ENCODE peak calls at places on chromosomes 7 and 10, in six cellular contexts. S, H, I, P, K and Q are unnamed samples.

GRCh38 chr7:101953248-101953819 is 135.9 kb downstream of the CUX1 start:
- DNase-seq in S (no peak), H (no peak), I (no peak), P (no peak), K (no peak), Q (peak; percentile 48)

GRCh38 chr7:158657189-158657746 is 47.3 kb downstream of the NCAPG2 start:
- DNase-seq in S (no peak), H (no peak), I (peak; percentile 40), P (no peak), K (no peak), Q (no peak)

GRCh38 chr7:28572321-28573058 is 160.2 kb downstream of the CREB5 start:
- DNase-seq in S (no peak), H (no peak), I (peak; percentile 78), P (no peak), K (peak; percentile 77), Q (no peak)

GRCh38 chr7:102874166-102874829 is 38.5 kb upstream of the LRRC17 start:
- DNase-seq in S (no peak), H (no peak), I (no peak), P (no peak), K (peak; percentile 78), Q (no peak)

GRCh38 chr7:1662767-1663166 is 7.3 kb upstream of the ELFN1 start:
- DNase-seq in S (no peak), H (no peak), I (no peak), P (no peak), K (no peak), Q (no peak)

GRCh38 chr10:71045188-71045841 is 156.9 kb upstream of the PCBD1 start:
- DNase-seq in S (no peak), H (peak; percentile 14), I (no peak), P (peak; percentile 44), K (no peak), Q (no peak)

GRCh38 chr7:50335795-50336754 is 31.6 kb downstream of the IKZF1 start:
- DNase-seq in S (no peak), H (peak; percentile 80), I (peak; percentile 87), P (peak; percentile 53), K (no peak), Q (peak; percentile 71)

GRCh38 chr10:8173866-8174243 is 119.4 kb downstream of the GATA3 start:
- DNase-seq in S (no peak), H (no peak), I (no peak), P (no peak), K (no peak), Q (no peak)

GRCh38 chr7:1954366-1955004 is 278.3 kb downstream of the MAD1L1 start:
- DNase-seq in S (no peak), H (no peak), I (no peak), P (no peak), K (no peak), Q (no peak)

GRCh38 chr7:81447351-81447952 is 322.4 kb downstream of the HGF start:
- DNase-seq in S (no peak), H (no peak), I (peak; percentile 47), P (peak; percentile 12), K (peak; percentile 45), Q (no peak)

GRCh38 chr10:124522903-124523260 is 61.3 kb downstream of the LHPP start:
- DNase-seq in S (no peak), H (no peak), I (no peak), P (no peak), K (no peak), Q (no peak)

GRCh38 chr7:117019287-117019686 is 66.0 kb downstream of the ST7 start:
- DNase-seq in S (no peak), H (no peak), I (no peak), P (no peak), K (no peak), Q (no peak)

GRCh38 chr10:33791295-33791694 is 456.8 kb upstream of the NRP1 start:
- DNase-seq in S (no peak), H (no peak), I (no peak), P (no peak), K (no peak), Q (no peak)

GRCh38 chr7:157017149-157017548 is 6.7 kb upstream of the MNX1 start:
- DNase-seq in S (no peak), H (no peak), I (no peak), P (no peak), K (no peak), Q (no peak)

GRCh38 chr10:89391882-89392756 is at the start of gene IFIT1:
- DNase-seq in S (no peak), H (peak; percentile 52), I (peak; percentile 55), P (peak; percentile 80), K (peak; percentile 78), Q (no peak)

GRCh38 chr10:62728479-62728878 is 76.0 kb upstream of the ADO start:
- DNase-seq in S (no peak), H (no peak), I (no peak), P (peak; percentile 8), K (no peak), Q (no peak)

GRCh38 chr10:104617831-104618230 is 23.3 kb upstream of the SORCS3 start:
- DNase-seq in S (no peak), H (no peak), I (no peak), P (no peak), K (no peak), Q (no peak)

GRCh38 chr10:110141185-110141584 is 66.2 kb upstream of the MXI1 start:
- DNase-seq in S (no peak), H (no peak), I (no peak), P (peak; percentile 83), K (no peak), Q (no peak)

GRCh38 chr10:6430581-6430980 is 149.5 kb downstream of the PRKCQ start:
- DNase-seq in S (no peak), H (no peak), I (no peak), P (no peak), K (no peak), Q (no peak)

GRCh38 chr10:60662917-60663614 is 115.2 kb upstream of the CDK1 start:
- DNase-seq in S (no peak), H (no peak), I (no peak), P (no peak), K (no peak), Q (no peak)

GRCh38 chr7:97733276-97734206 is 1.7 kb downstream of the TAC1 start:
- DNase-seq in S (peak; percentile 20), H (no peak), I (no peak), P (no peak), K (no peak), Q (no peak)

GRCh38 chr10:73084209-73084608 is 12.5 kb downstream of the P4HA1 start:
- DNase-seq in S (no peak), H (no peak), I (no peak), P (no peak), K (no peak), Q (no peak)

GRCh38 chr10:88113232-88113631 is 249.8 kb downstream of the PTEN start:
- DNase-seq in S (no peak), H (no peak), I (peak; percentile 77), P (peak; percentile 71), K (no peak), Q (peak; percentile 72)

GRCh38 chr7:74355091-74355490 is 65.9 kb downstream of the CLIP2 start:
- DNase-seq in S (no peak), H (no peak), I (no peak), P (peak; percentile 26), K (peak; percentile 59), Q (no peak)

GRCh38 chr7:23210502-23210901 is 28.7 kb downstream of the NUP42 start:
- DNase-seq in S (no peak), H (no peak), I (no peak), P (no peak), K (no peak), Q (no peak)

GRCh38 chr10:124566981-124567835 is 105.6 kb downstream of the LHPP start:
- DNase-seq in S (no peak), H (no peak), I (no peak), P (no peak), K (no peak), Q (no peak)

GRCh38 chr10:26483554-26483953 is 45.4 kb downstream of the APBB1IP start:
- DNase-seq in S (no peak), H (no peak), I (no peak), P (no peak), K (peak; percentile 39), Q (no peak)

GRCh38 chr7:55185321-55185802 is 166.5 kb downstream of the EGFR start:
- DNase-seq in S (no peak), H (no peak), I (no peak), P (no peak), K (no peak), Q (no peak)

GRCh38 chr10:75465110-75465509 is 33.7 kb downstream of the LRMDA start:
- DNase-seq in S (no peak), H (no peak), I (no peak), P (peak; percentile 8), K (no peak), Q (no peak)

GRCh38 chr10:490256-490655 is 199.2 kb downstream of the DIP2C start:
- DNase-seq in S (no peak), H (no peak), I (no peak), P (no peak), K (no peak), Q (no peak)

GRCh38 chr10:70786799-70787415 is 1.7 kb upstream of the TBATA start:
- DNase-seq in S (no peak), H (no peak), I (no peak), P (no peak), K (no peak), Q (no peak)

GRCh38 chr10:31030800-31031199 is 865 bp downstream of the ZNF438 start:
- DNase-seq in S (no peak), H (no peak), I (no peak), P (no peak), K (no peak), Q (no peak)

GRCh38 chr7:93044147-93044810 is 73.5 kb downstream of the SAMD9 start:
- DNase-seq in S (no peak), H (no peak), I (no peak), P (no peak), K (no peak), Q (no peak)

GRCh38 chr10:34024708-34025425 is 690.4 kb upstream of the NRP1 start:
- DNase-seq in S (no peak), H (no peak), I (no peak), P (peak; percentile 11), K (peak; percentile 8), Q (no peak)